ENCODE peak calls at places on chromosomes 12 and 14, in eight cellular contexts. C is cardiac muscle cell; N is mammary epithelial cell; U is SJSA1; J is left lung; M is breast epithelium; G is colonic mucosa; Z is naive thymus-derived CD4-positive, alpha-beta T cell. W is an unnamed sample. For H3K4me1, the result is how much of the 10 kb centered on the place peaks cover.

GRCh38 chr14:103206023-103206481 is 82.8 kb downstream of the TNFAIP2 start:
- DNase-seq in C (no peak), N (no peak), U (no peak), J (no peak), M (no peak), G (no peak), Z (no peak), W (no peak)

GRCh38 chr14:70821916-70822705 is 12.8 kb upstream of the MAP3K9 start:
- DNase-seq in C (peak), N (peak), U (no peak), J (peak), M (no peak), G (peak), Z (peak), W (no peak)

GRCh38 chr14:22427771-22428228 is 161.2 kb downstream of the DAD1 start:
- DNase-seq in C (peak), N (peak), U (no peak), J (no peak), M (no peak), G (no peak), Z (no peak), W (no peak)

GRCh38 chr12:58959639-58960300 is 39.5 kb upstream of the LRIG3 start:
- DNase-seq in C (no peak), N (no peak), U (no peak), J (no peak), M (no peak), G (no peak), Z (no peak), W (no peak)

GRCh38 chr12:21941522-21942376 is 523 bp upstream of the ABCC9 start:
- DNase-seq in C (peak), N (no peak), U (no peak), J (peak), M (no peak), G (peak), Z (no peak), W (no peak)

GRCh38 chr12:53453953-53454640 is 2.2 kb downstream of the PCBP2 start:
- DNase-seq in C (no peak), N (no peak), U (no peak), J (no peak), M (no peak), G (no peak), Z (no peak), W (no peak)

GRCh38 chr12:79871621-79872020 is 63.3 kb downstream of the PPP1R12A start:
- DNase-seq in C (no peak), N (no peak), U (no peak), J (no peak), M (no peak), G (no peak), Z (no peak), W (no peak)

GRCh38 chr14:33629721-33630287 is 321.1 kb downstream of the EGLN3 start:
- DNase-seq in C (no peak), N (no peak), U (no peak), J (no peak), M (no peak), G (no peak), Z (no peak), W (no peak)

GRCh38 chr12:109894939-109895338 is 5.1 kb upstream of the TCHP start:
- DNase-seq in C (no peak), N (no peak), U (no peak), J (no peak), M (no peak), G (no peak), Z (no peak), W (no peak)

GRCh38 chr12:88132387-88132786 is 9.5 kb downstream of the CEP290 start:
- DNase-seq in C (peak), N (no peak), U (no peak), J (no peak), M (no peak), G (no peak), Z (no peak), W (no peak)

GRCh38 chr12:9796346-9796745 is 30.9 kb upstream of the KLRF1 start:
- DNase-seq in C (no peak), N (no peak), U (no peak), J (no peak), M (no peak), G (no peak), Z (peak), W (no peak)

GRCh38 chr14:104461676-104462443 is 117.7 kb upstream of the C14orf180 start:
- DNase-seq in C (no peak), N (no peak), U (no peak), J (no peak), M (no peak), G (peak), Z (no peak), W (no peak)

GRCh38 chr12:6200266-6201198 is at the start of gene CD9:
- DNase-seq in C (no peak), N (peak), U (peak), J (peak), M (peak), G (peak), Z (peak), W (no peak)

GRCh38 chr12:101889216-101889752 is 11.9 kb downstream of the DRAM1 start:
- DNase-seq in C (no peak), N (no peak), U (no peak), J (no peak), M (no peak), G (no peak), Z (no peak), W (no peak)

GRCh38 chr12:2834581-2835491 is at the start of gene NRIP2:
- DNase-seq in C (peak), N (no peak), U (peak), J (no peak), M (no peak), G (no peak), Z (no peak), W (no peak)

GRCh38 chr12:118360785-118361404 is 11.8 kb downstream of the TAOK3 start:
- DNase-seq in C (peak), N (peak), U (no peak), J (no peak), M (no peak), G (no peak), Z (no peak), W (no peak)

GRCh38 chr12:96225003-96225855 is 31.1 kb downstream of the ELK3 start:
- DNase-seq in C (peak), N (no peak), U (no peak), J (no peak), M (peak), G (no peak), Z (no peak), W (no peak)

GRCh38 chr12:112900298-112901145 is 6.2 kb upstream of the OAS1 start:
- DNase-seq in C (peak), N (peak), U (no peak), J (no peak), M (peak), G (peak), Z (peak), W (no peak)

GRCh38 chr12:111437816-111438454 is 32.2 kb downstream of the SH2B3 start:
- DNase-seq in C (peak), N (peak), U (no peak), J (no peak), M (no peak), G (peak), Z (no peak), W (no peak)

GRCh38 chr14:90050271-90050670 is 11.5 kb upstream of the KCNK13 start:
- DNase-seq in C (no peak), N (no peak), U (no peak), J (no peak), M (no peak), G (no peak), Z (no peak), W (no peak)

GRCh38 chr14:74507085-74507484 is 13.5 kb downstream of the ISCA2 start:
- DNase-seq in C (no peak), N (no peak), U (peak), J (no peak), M (peak), G (no peak), Z (no peak), W (no peak)

GRCh38 chr14:71414631-71415403 is 507.6 kb downstream of the PCNX1 start:
- DNase-seq in C (no peak), N (peak), U (no peak), J (no peak), M (no peak), G (no peak), Z (no peak), W (no peak)

GRCh38 chr12:79883216-79883615 is 51.7 kb downstream of the PPP1R12A start:
- DNase-seq in C (peak), N (peak), U (no peak), J (no peak), M (no peak), G (no peak), Z (no peak), W (no peak)

GRCh38 chr14:93804654-93805053 is 16.4 kb upstream of the PRIMA1 start:
- DNase-seq in C (no peak), N (no peak), U (no peak), J (no peak), M (no peak), G (no peak), Z (no peak), W (no peak)

GRCh38 chr12:49776858-49777257 is 35.5 kb downstream of the TMBIM6 start:
- DNase-seq in C (no peak), N (no peak), U (no peak), J (no peak), M (no peak), G (no peak), Z (no peak), W (no peak)

GRCh38 chr12:8648598-8649205 is 13.9 kb downstream of the MFAP5 start:
- DNase-seq in C (no peak), N (no peak), U (no peak), J (no peak), M (no peak), G (no peak), Z (no peak), W (peak)

GRCh38 chr14:101595887-101596721 is 34.8 kb downstream of the DIO3 start:
- DNase-seq in C (no peak), N (no peak), U (peak), J (peak), M (no peak), G (peak), Z (peak), W (peak)

DNA sequence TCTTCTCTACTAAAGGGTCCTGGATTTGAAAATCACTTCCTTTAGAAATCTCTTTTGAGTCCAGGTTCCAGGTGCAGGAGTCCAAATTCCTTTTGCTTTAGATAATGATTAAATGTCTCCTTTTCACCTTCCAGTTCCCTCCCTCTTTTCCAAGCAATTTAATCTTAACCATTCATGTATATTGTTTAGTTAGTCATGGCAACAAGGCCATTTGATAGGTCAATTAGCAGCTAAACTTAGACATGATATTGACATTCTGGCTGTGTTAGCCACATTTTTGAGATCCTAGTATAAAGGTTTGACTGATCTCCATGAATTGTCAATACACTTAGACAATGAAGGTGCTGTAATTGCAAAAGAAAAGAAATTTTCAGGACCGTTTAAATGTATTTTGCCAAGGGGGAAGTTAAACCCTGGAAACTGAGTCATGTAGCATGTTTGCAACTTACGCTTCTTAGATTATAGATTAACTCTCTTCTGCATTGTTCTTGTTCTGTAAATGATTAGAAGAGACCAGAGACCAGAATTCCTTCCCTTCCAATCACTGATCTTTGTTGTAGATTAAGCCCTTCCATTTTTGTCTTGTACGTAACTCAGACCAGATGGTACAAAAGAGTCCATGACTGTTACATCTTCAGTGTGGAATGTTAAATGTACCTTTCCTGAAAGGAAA is 12.4 kb upstream of the C12orf75 start:
- DNase-seq in C (no peak), N (no peak), U (no peak), J (no peak), M (no peak), G (no peak), Z (no peak), W (no peak)
- H3K4me1 ChIP-seq in C (under half), N (under half), U (under half), J (under half), M (under half), G (under half), Z (under half), W (under half)

GRCh38 chr12:23169012-23170003 is 544.3 kb downstream of the ETNK1 start:
- DNase-seq in C (no peak), N (no peak), U (no peak), J (no peak), M (no peak), G (no peak), Z (no peak), W (no peak)

DNA sequence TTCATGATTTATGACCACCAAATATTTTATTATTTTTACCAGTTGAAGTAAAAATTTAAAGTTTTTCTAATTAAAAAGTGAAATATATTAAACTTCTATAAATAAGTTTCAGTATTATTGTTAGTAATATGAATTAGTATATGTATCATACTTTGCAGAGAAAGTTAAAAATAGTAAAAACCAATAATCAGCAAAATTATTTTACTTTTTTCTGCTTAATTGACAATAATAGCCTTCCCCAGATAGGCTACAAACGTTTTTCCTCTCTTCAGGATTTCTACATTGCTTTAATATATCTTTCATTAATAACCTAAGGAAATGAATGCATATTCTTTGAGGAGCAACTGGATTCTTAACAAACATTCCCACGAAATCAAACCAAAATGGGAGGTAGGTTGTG is 543.5 kb downstream of the ETNK1 start:
- DNase-seq in C (no peak), N (no peak), U (no peak), J (no peak), M (no peak), G (no peak), Z (no peak), W (no peak)
- H3K4me1 ChIP-seq in C (under half), N (under half), U (under half), J (under half), M (under half), G (under half), Z (under half), W (under half)

DNA sequence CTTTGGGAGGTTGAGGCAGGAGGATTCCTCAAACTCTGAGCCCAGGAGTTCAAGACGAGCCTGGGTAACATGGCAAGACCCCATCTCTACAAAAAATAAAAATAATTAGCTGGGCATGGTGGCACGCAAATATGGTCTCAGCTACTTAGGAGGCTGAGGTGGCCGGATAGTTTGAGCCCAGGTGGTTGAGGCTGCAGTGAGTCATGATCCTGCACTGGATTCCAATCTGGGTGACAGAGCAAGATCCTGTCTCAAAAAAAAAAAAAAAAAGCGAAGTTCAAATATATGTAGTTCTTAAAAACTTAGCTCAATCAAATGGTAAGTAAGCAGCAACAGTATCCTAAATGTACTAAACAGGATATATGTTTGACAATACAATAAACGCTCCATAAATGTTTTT is 85.5 kb upstream of the SSTR1 start:
- DNase-seq in C (no peak), N (no peak), U (no peak), J (no peak), M (no peak), G (no peak), Z (no peak), W (no peak)
- H3K4me1 ChIP-seq in C (under half), N (under half), U (under half), J (under half), M (under half), G (under half), Z (under half), W (under half)

GRCh38 chr14:96269359-96269710 is 13.3 kb downstream of the BDKRB1 start:
- DNase-seq in C (no peak), N (no peak), U (peak), J (no peak), M (no peak), G (no peak), Z (no peak), W (no peak)
- H3K4me1 ChIP-seq in C (under half), N (under half), U (under half), J (under half), M (under half), G (under half), Z (under half), W (under half)

GRCh38 chr14:68655021-68655811 is 137.7 kb downstream of the ZFP36L1 start:
- DNase-seq in C (peak), N (peak), U (no peak), J (no peak), M (peak), G (no peak), Z (no peak), W (no peak)
- H3K4me1 ChIP-seq in C (under half), N (under half), U (under half), J (under half), M (under half), G (under half), Z (under half), W (under half)

GRCh38 chr12:46790066-46790465 is 35.7 kb downstream of the SLC38A4 start:
- DNase-seq in C (no peak), N (no peak), U (no peak), J (no peak), M (no peak), G (no peak), Z (no peak), W (no peak)
- H3K4me1 ChIP-seq in C (under half), N (under half), U (under half), J (under half), M (under half), G (under half), Z (under half), W (under half)

DNA sequence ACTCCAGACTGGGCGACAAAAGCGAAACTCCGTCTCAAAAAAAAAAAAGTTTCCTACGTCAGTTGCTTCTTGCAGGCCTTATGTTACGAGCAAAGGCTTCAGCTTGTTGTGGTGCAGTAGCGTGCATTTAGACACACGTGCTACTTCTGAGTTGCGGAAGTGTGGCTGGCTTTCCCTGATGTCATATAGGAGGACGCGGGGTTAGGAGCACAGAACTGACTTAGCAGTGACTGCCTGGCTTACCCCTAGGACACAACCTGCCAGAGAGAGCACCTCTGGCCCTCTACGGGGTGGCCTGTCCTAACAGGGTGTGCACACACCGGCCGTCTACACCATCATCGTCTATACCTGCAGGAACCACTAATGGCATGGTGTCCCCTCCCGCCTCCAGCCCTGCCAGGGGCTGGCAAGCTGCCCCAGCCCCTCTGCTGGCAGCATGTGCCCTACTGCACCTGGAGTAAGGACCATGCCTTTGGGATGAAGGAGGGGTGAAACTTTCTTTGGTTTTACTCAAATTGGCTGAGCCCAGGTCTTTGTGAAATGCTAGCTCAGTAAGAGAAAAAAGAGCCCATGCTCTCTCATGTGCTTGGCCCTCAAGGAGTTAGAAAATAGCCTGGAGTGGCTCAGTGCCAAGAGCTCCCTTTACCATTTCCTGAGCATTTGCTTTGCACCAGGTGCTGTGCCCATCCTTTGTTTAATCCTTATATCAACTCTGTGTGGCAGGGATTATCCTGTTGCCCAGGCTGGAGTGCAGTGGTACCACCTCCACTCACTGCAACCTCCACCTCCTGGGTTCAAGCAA is 1.7 kb upstream of the GPR68 start:
- DNase-seq in C (no peak), N (no peak), U (no peak), J (no peak), M (no peak), G (no peak), Z (peak), W (peak)
- H3K4me1 ChIP-seq in C (under half), N (under half), U (under half), J (half or more), M (under half), G (under half), Z (half or more), W (half or more)

DNA sequence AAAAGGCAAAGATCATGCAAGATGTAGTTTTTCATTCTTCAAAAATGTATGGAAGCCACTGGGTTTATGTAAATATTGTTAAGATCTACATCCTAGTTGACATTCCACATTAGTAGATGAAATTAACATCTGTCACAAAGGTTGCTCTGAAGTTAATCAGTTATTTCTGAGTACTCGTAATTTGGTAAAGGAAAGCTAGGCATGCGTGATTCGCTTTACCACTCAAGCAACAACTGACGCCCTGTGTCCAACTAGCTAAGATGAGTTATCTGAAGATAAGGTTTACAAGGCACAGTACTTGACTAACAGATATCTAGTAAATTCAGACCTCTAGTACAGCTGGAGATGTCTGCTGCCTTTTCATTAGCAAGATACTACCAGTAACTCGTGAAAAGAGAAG is 14.1 kb downstream of the PRKD1 start:
- DNase-seq in C (no peak), N (no peak), U (no peak), J (no peak), M (no peak), G (no peak), Z (no peak), W (no peak)
- H3K4me1 ChIP-seq in C (under half), N (under half), U (under half), J (under half), M (under half), G (under half), Z (under half), W (under half)

GRCh38 chr14:64707661-64708060 is 3.4 kb downstream of the PLEKHG3 start:
- DNase-seq in C (peak), N (peak), U (peak), J (no peak), M (no peak), G (no peak), Z (no peak), W (no peak)
- H3K4me1 ChIP-seq in C (half or more), N (half or more), U (under half), J (half or more), M (under half), G (under half), Z (under half), W (under half)

DNA sequence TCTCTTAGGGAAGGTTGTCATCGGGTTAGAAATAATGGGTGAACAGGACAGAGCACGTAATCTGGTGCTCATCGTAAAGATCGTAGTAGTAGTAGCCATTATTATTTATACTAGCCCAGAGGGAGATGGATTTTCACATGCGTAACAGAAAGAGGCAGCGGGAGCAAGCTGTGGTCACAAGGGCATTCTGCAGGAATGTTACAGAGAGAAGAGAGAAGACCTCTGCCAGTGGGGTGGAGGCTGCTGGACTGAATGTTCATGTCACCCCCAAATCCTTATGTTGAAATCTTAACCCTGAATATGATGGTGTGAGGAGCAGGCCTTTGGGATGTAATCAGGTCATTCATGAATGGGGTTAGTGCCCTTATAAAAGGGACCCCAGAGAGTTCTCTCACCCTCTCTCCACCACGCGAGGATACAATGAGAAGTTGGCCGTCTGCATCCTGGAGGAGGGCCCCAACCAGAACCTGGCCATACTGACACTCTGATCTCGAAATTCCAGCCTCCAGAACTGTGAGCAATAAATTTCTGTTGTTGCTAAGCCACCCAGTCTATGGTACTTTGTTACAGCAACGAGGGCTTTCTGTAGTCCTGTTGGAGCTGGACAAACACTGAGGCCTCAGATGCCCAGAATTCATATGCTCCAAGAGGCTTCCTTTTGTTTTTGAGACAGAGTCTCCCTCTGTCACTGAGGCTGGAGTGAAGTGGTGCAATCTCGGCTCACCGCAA is 131.2 kb upstream of the MED13L start:
- DNase-seq in C (no peak), N (no peak), U (no peak), J (no peak), M (no peak), G (no peak), Z (no peak), W (no peak)
- H3K4me1 ChIP-seq in C (under half), N (under half), U (under half), J (under half), M (under half), G (under half), Z (under half), W (under half)